ENCODE peak calls at places on chromosomes 7 and 10, in eight cellular contexts. I is stomach, A is spleen, P is adrenal gland, Y is A549, M is ovary, V is transverse colon, R is IMR-90. J is an unnamed sample.
A peak's percentile ranks its signal among the peaks of the same experiment; 100 is the strongest.

GRCh38 chr7:107090452-107090851 is 45.9 kb downstream of the PRKAR2B start:
- DNase-seq in M (no peak), I (no peak), R (no peak), P (no peak), V (no peak), Y (no peak), A (no peak), J (no peak)

GRCh38 chr7:28076421-28077163 is 104.0 kb downstream of the JAZF1 start:
- DNase-seq in A (no peak), M (no peak), I (no peak), V (no peak), Y (no peak), P (no peak), R (no peak), J (no peak)

GRCh38 chr7:13988765-13989137 is 715 bp downstream of the ETV1 start:
- DNase-seq in V (no peak), M (no peak), I (no peak), Y (no peak), P (peak; percentile 54), R (peak; percentile 26), A (no peak), J (peak; percentile 15)

GRCh38 chr7:47792521-47793121 is 155.6 kb downstream of the PKD1L1 start:
- DNase-seq in P (no peak), V (no peak), M (no peak), I (no peak), Y (no peak), R (no peak), A (no peak), J (peak; percentile 27)

GRCh38 chr10:69344591-69345244 is 66.4 kb downstream of the HK1 start:
- DNase-seq in Y (no peak), P (no peak), V (no peak), A (peak; percentile 81), R (no peak), M (no peak), I (no peak), J (peak; percentile 57)

GRCh38 chr10:124741281-124741921 is 2.8 kb downstream of the FAM53B start:
- DNase-seq in I (peak; percentile 87), Y (peak; percentile 87), V (peak; percentile 91), P (peak; percentile 86), R (peak; percentile 64), A (peak; percentile 91), M (peak; percentile 90), J (peak; percentile 84)

GRCh38 chr7:55085511-55086412 is 66.9 kb downstream of the EGFR start:
- DNase-seq in I (no peak), Y (no peak), M (no peak), A (no peak), P (no peak), V (no peak), R (no peak), J (no peak)

GRCh38 chr10:49618861-49619260 is 5.0 kb downstream of the CHAT start:
- DNase-seq in P (no peak), V (no peak), R (no peak), Y (no peak), A (no peak), I (no peak), M (no peak), J (no peak)

GRCh38 chr7:4240813-4241612 is 441.1 kb upstream of the FOXK1 start:
- DNase-seq in R (no peak), A (no peak), V (no peak), I (no peak), Y (no peak), P (no peak), M (no peak), J (no peak)

GRCh38 chr7:471866-472639 is 47.6 kb downstream of the PDGFA start:
- DNase-seq in A (peak; percentile 80), M (peak; percentile 84), Y (no peak), R (peak; percentile 98), I (peak; percentile 72), P (peak; percentile 52), V (peak; percentile 38), J (no peak)

GRCh38 chr7:140719711-140720110 is 23.2 kb downstream of the NDUFB2 start:
- DNase-seq in R (peak; percentile 56), M (no peak), I (no peak), A (no peak), P (no peak), V (no peak), Y (no peak), J (no peak)

GRCh38 chr10:120997313-120998102 is 146.3 kb downstream of the WDR11 start:
- DNase-seq in R (no peak), V (no peak), A (no peak), I (no peak), M (no peak), P (no peak), Y (no peak), J (no peak)

GRCh38 chr7:105728028-105728427 is 146.7 kb upstream of the EFCAB10 start:
- DNase-seq in A (no peak), P (no peak), V (no peak), Y (no peak), I (no peak), M (no peak), R (no peak), J (no peak)

GRCh38 chr10:91591792-91592165 is 41.1 kb downstream of the PPP1R3C start:
- DNase-seq in A (no peak), I (no peak), Y (no peak), R (no peak), V (no peak), M (no peak), P (no peak), J (no peak)

GRCh38 chr10:91593366-91593765 is 39.5 kb downstream of the PPP1R3C start:
- DNase-seq in A (no peak), M (no peak), R (no peak), P (no peak), I (no peak), Y (no peak), V (no peak), J (no peak)

GRCh38 chr10:91590904-91591791 is 41.7 kb downstream of the PPP1R3C start:
- DNase-seq in M (peak; percentile 66), P (no peak), Y (peak; percentile 66), V (peak; percentile 29), R (peak; percentile 93), A (no peak), I (peak; percentile 51), J (no peak)

GRCh38 chr10:91590142-91590903 is 42.5 kb downstream of the PPP1R3C start:
- DNase-seq in A (no peak), R (peak; percentile 92), P (peak; percentile 78), I (peak; percentile 74), Y (peak; percentile 57), V (peak; percentile 25), M (peak; percentile 85), J (no peak)

DNA sequence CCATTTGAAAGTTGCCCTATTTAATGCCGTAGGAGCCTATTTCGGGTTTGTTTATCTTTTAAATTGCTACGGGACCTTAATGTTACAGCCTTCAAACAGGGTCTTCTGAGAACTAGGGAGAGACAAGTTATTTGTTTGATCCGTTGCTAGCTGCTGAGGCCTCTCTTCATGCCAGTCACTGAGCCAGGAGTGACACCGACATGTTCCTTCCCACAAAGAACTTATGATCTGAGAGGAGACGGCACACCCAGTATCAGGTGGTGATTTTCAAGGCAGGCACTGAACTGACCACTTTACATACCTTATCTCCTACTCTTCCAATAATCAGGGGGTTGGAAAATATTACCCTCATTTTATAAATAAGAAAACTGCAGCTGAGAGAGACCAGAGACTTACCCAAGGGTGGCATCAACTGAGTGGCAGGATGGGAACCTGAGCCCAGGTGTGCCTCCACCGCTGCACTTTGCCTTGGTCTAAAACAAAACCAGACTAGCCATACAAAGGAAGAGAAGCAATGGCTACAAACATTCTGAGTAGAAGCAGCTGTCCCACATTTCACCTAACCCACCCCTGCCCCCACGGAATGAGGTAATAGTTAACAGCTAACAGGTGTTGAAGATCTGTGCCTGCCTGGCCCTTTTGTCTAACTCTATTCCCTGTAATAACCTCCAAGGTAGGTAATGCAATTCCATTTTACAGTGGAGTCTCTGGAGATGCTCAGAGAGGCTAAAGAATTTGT is 40.4 kb downstream of the PPP1R3C start:
- DNase-seq in M (no peak), A (no peak), V (no peak), Y (no peak), P (no peak), R (no peak), I (no peak), J (no peak)
- TF ChIP-seq POLR2A in M (no peak), A (no peak), V (no peak), Y (no peak), P (no peak), R (no peak), I (no peak), J (no peak)

DNA sequence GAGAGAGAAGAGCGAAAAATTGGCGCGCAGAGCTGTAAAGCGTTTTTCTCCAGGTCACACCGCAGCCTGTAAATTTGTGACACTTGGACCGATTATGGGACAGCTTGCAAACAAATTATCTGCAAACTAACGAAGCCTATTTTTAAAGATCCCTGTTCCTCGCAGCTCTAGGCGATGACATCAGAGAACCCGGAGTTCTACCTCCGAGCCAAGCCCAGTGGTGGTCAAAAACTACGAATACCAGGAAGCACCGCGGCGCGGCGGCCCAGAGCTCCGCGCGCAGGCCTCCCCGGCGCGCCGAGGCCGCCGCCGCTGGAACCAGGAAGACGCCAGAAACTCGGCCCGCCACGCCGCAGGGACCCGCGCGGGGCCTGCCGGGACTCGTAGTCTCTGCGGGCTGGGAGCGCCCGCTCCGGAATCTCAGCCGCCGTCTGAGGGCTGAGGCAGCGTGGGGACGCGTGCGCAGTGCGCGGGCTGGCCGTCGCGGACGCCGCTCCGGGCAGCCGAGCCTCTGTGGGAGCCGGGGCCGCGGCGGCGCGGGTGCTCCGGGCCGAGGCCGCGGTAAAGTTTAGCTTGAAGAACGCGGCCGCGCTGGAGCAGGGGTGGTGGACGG is at the start of gene PLEKHA1:
- DNase-seq in V (peak; percentile 95), P (peak; percentile 95), R (peak; percentile 91), M (peak; percentile 97), I (peak; percentile 96), A (peak; percentile 98), Y (peak; percentile 90), J (peak; percentile 81)
- TF ChIP-seq POLR2A in V (no peak), P (peak; percentile 90), R (no peak), M (peak; percentile 88), I (no peak), A (peak; percentile 69), Y (peak; percentile 82), J (no peak)

DNA sequence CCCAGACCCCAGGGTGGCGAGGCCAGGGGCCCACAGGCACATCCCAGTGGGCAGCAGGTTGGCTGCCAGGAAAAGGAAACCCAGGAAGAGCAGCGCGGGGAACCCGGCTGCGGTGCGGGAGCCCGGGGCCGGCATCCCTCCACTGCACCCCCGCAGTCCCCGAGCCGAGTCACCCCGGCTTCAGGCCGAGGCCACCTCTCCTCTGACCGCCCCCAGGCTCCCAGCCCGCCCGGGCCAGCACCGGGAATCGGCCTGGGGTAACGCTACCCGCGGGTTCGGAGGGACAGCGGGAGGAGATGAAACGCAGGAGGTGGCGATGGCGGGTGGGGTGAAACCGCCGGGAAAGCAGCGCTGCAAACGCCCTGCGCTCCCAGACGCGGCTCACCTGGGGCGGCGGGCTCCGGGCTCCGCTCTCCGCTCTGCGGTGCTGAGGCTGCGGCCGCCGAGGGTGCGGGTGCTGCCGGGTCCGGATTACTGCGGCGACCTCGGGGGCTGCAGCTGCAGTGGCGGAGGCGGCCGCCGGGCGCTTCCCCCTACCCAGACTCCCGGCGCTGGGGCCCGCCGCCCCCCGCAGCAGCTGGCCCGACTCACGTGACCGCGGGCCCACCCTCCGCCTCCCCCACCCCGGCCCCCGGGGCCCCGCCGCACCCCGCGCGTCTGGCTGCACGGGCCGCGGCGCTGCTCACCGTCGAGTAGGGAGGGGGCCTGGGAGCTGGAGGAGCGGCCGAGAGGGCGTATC is at the start of gene SCRN1:
- DNase-seq in M (peak; percentile 75), A (peak; percentile 88), Y (peak; percentile 57), V (peak; percentile 45), R (peak; percentile 13), P (peak; percentile 58), I (peak; percentile 29), J (peak; percentile 54)
- TF ChIP-seq POLR2A in M (no peak), A (no peak), Y (peak; percentile 41), V (peak; percentile 15), R (no peak), P (peak; percentile 33), I (no peak), J (no peak)

GRCh38 chr10:73110345-73110849 is at the start of gene NUDT13:
- DNase-seq in I (peak; percentile 70), A (no peak), Y (peak; percentile 77), P (peak; percentile 75), R (peak; percentile 73), V (peak; percentile 72), M (peak; percentile 63), J (peak; percentile 65)
- TF ChIP-seq POLR2A in I (no peak), A (peak; percentile 60), Y (no peak), P (peak; percentile 54), R (no peak), V (no peak), M (no peak), J (no peak)

J was measured in erythroblast.